ENCODE peak calls at places on chromosome 1, in eight cellular contexts. X is colonic mucosa, A is K562, I is transverse colon, H is mesendoderm, G is cardiac muscle cell, D is heart right ventricle, L is Peyer's patch. V is an unnamed sample.

GRCh38 chr1:86069757-86070145 is 86.8 kb downstream of the COL24A1 start:
- DNase-seq in H (no peak), G (peak), D (no peak), L (no peak), I (no peak), A (no peak), X (no peak), V (no peak)

GRCh38 chr1:234710381-234710780 is 100.4 kb upstream of the IRF2BP2 start:
- DNase-seq in X (peak), H (no peak), D (no peak), I (no peak), A (peak), L (no peak), G (no peak), V (no peak)

GRCh38 chr1:209576392-209576791 is 7.1 kb upstream of the CAMK1G start:
- DNase-seq in D (no peak), I (no peak), H (peak), G (no peak), L (peak), X (no peak), A (no peak), V (no peak)

GRCh38 chr1:67053535-67053784 is 488 bp downstream of the SLC35D1 start:
- DNase-seq in L (no peak), I (peak), G (peak), X (peak), D (peak), A (peak), H (no peak), V (no peak)

GRCh38 chr1:162357681-162358266 is 18.9 kb downstream of the SPATA46 start:
- DNase-seq in L (no peak), X (peak), G (peak), A (peak), I (no peak), H (peak), D (no peak), V (no peak)

GRCh38 chr1:179081696-179082307 is at the start of gene TOR3A:
- DNase-seq in I (peak), L (peak), A (peak), G (peak), X (peak), H (peak), D (peak), V (peak)

GRCh38 chr1:216183007-216183406 is 240.2 kb downstream of the USH2A start:
- DNase-seq in X (no peak), D (no peak), A (no peak), H (peak), G (no peak), L (no peak), I (no peak), V (no peak)

GRCh38 chr1:244422174-244422573 is 29.5 kb downstream of the ADSS2 start:
- DNase-seq in L (no peak), G (no peak), D (no peak), X (no peak), A (no peak), H (no peak), I (no peak), V (no peak)

GRCh38 chr1:8763888-8764287 is 53.6 kb downstream of the RERE start:
- DNase-seq in X (no peak), L (no peak), D (no peak), H (peak), G (peak), I (no peak), A (peak), V (no peak)

GRCh38 chr1:62318756-62319544 is at the start of gene KANK4:
- DNase-seq in I (peak), A (no peak), X (peak), H (peak), L (no peak), D (no peak), G (no peak), V (no peak)

GRCh38 chr1:39149509-39149908 is 55.0 kb upstream of the MACF1 start:
- DNase-seq in H (no peak), X (no peak), A (no peak), I (no peak), D (no peak), G (no peak), L (no peak), V (no peak)

GRCh38 chr1:172089768-172090510 is 248.6 kb downstream of the DNM3 start:
- DNase-seq in L (peak), A (no peak), G (peak), D (peak), I (peak), H (peak), X (peak), V (peak)

GRCh38 chr1:202968895-202969295 is 1.8 kb upstream of the CYB5R1 start:
- DNase-seq in D (no peak), H (peak), X (peak), G (peak), I (peak), A (peak), L (peak), V (no peak)

GRCh38 chr1:232568906-232569305 is 61.0 kb downstream of the SIPA1L2 start:
- DNase-seq in I (no peak), G (no peak), H (no peak), X (no peak), D (no peak), L (no peak), A (no peak), V (no peak)

GRCh38 chr1:234893725-234894630 is 234.7 kb downstream of the TOMM20 start:
- DNase-seq in X (no peak), H (no peak), I (no peak), D (no peak), L (no peak), A (peak), G (peak), V (no peak)

GRCh38 chr1:15226626-15227286 is 20.3 kb upstream of the FHAD1 start:
- DNase-seq in G (no peak), I (no peak), A (no peak), D (no peak), X (no peak), L (no peak), H (no peak), V (no peak)

GRCh38 chr1:203028784-203029553 is 2.7 kb downstream of the PPFIA4 start:
- DNase-seq in L (peak), D (no peak), A (no peak), H (peak), X (peak), G (no peak), I (no peak), V (no peak)

GRCh38 chr1:41420877-41421276 is 59.6 kb downstream of the FOXO6 start:
- DNase-seq in H (no peak), L (no peak), I (no peak), D (no peak), A (no peak), X (no peak), G (no peak), V (no peak)
- H3K27ac ChIP-seq in H (no peak), L (no peak), I (no peak), D (no peak), A (no peak), X (no peak), G (no peak), V (no peak)

GRCh38 chr1:110877364-110877763 is 4.4 kb downstream of the CD53 start:
- DNase-seq in A (no peak), H (no peak), I (no peak), X (no peak), L (no peak), D (no peak), G (no peak), V (no peak)

GRCh38 chr1:110873856-110874255 is 908 bp downstream of the CD53 start:
- DNase-seq in I (no peak), H (no peak), L (no peak), G (no peak), A (no peak), X (no peak), D (no peak), V (no peak)

GRCh38 chr1:110874303-110875215 is 1.6 kb downstream of the CD53 start:
- DNase-seq in L (no peak), I (no peak), H (no peak), D (no peak), A (no peak), G (peak), X (no peak), V (no peak)

GRCh38 chr1:110876748-110877341 is 3.9 kb downstream of the CD53 start:
- DNase-seq in A (no peak), D (no peak), G (no peak), H (no peak), X (no peak), L (no peak), I (no peak), V (no peak)

GRCh38 chr1:110875216-110875731 is 2.3 kb downstream of the CD53 start:
- DNase-seq in H (no peak), G (no peak), I (peak), A (no peak), D (no peak), L (peak), X (no peak), V (peak)
- H3K4me3 ChIP-seq in H (no peak), G (no peak), I (no peak), A (peak), D (peak), L (peak), X (peak), V (peak)

GRCh38 chr1:56537660-56538059 is 41.7 kb downstream of the PLPP3 start:
- DNase-seq in A (no peak), G (no peak), X (no peak), H (no peak), D (no peak), L (no peak), I (no peak), V (no peak)
- H3K27ac ChIP-seq in A (no peak), G (no peak), X (no peak), H (no peak), D (peak), L (no peak), I (no peak), V (no peak)

GRCh38 chr1:24927886-24928630 is 2.0 kb downstream of the RUNX3 start:
- DNase-seq in H (no peak), D (no peak), G (peak), X (no peak), L (no peak), I (no peak), A (no peak), V (no peak)
- H3K4me3 ChIP-seq in H (no peak), D (peak), G (no peak), X (peak), L (peak), I (no peak), A (no peak), V (peak)

V was measured in naive thymus-derived CD4-positive, alpha-beta T cell.